ENCODE peak calls at places on chromosomes 13 and 19, in four cellular contexts. F is mesendoderm; R is right lobe of liver; W is stimulated activated CD8-positive, alpha-beta memory T cell treated with anti-CD3 and anti-CD28 coated beads, Interleukin-15, amount 100 ng/mL, for 24 hours. I is an unnamed sample.

GRCh38 chr19:35717665-35718344 is at the start of gene KMT2B:
- DNase-seq in F (no peak), R (no peak), W (peak), I (no peak)

GRCh38 chr13:77781804-77782203 is 84.3 kb downstream of the SLAIN1 start:
- DNase-seq in F (peak), R (no peak), W (no peak), I (no peak)

GRCh38 chr13:27088619-27089018 is 83.0 kb downstream of the USP12 start:
- DNase-seq in F (no peak), R (no peak), W (no peak), I (no peak)

GRCh38 chr13:25286308-25286968 is 850 bp downstream of the MTMR6 start:
- DNase-seq in F (peak), R (peak), W (no peak), I (peak)

GRCh38 chr19:35843676-35844481 is 8.4 kb downstream of the NPHS1 start:
- DNase-seq in F (peak), R (no peak), W (no peak), I (no peak)

GRCh38 chr19:23436318-23436717 is 41.0 kb upstream of the ZNF91 start:
- DNase-seq in F (peak), R (no peak), W (no peak), I (peak)

GRCh38 chr19:1648156-1648925 is 4.1 kb downstream of the TCF3 start:
- DNase-seq in F (no peak), R (no peak), W (no peak), I (peak)

GRCh38 chr13:72290962-72291681 is 424.1 kb upstream of the DACH1 start:
- DNase-seq in F (peak), R (no peak), W (no peak), I (no peak)

GRCh38 chr13:33052446-33052845 is 36.2 kb downstream of the KL start:
- DNase-seq in F (no peak), R (no peak), W (no peak), I (no peak)

GRCh38 chr13:28609936-28610335 is 49.0 kb upstream of the POMP start:
- DNase-seq in F (no peak), R (no peak), W (no peak), I (no peak)